ENCODE peak calls at places on chromosomes 13 and 19, in eight cellular contexts. C is stimulated activated CD4-positive, alpha-beta T cell treated with anti-CD3 and anti-CD28 coated beads, Interleukin-1b, Interleukin-23, amount 100 ng/mL, for 1 hour; D is skeletal muscle cell; T is T-helper 9 cell; X is brain microvascular endothelial cell; E is iris pigment epithelial cell; Q is NCI-H1930; V is fibroblast of the aortic adventitia. M is an unnamed sample.

GRCh38 chr13:108963846-108964600 is 334.6 kb downstream of the MYO16 start:
- DNase-seq in Q (no peak), E (peak), V (peak), D (peak), T (no peak), C (no peak), X (peak), M (peak)

GRCh38 chr13:82772802-82773201 is 1109.5 kb downstream of the SLITRK1 start:
- DNase-seq in C (no peak), D (peak), T (no peak), Q (no peak), V (peak), E (peak), X (no peak), M (no peak)

GRCh38 chr19:1725100-1726064 is 27.9 kb upstream of the ONECUT3 start:
- DNase-seq in C (no peak), V (peak), D (peak), E (peak), X (no peak), T (peak), Q (peak), M (no peak)

GRCh38 chr13:33080962-33081655 is 64.9 kb downstream of the KL start:
- DNase-seq in X (no peak), D (peak), C (no peak), V (peak), E (peak), Q (no peak), T (no peak), M (no peak)

GRCh38 chr13:31096624-31097302 is 64.9 kb downstream of the HSPH1 start:
- DNase-seq in X (no peak), V (no peak), D (no peak), C (no peak), E (no peak), T (no peak), Q (no peak), M (no peak)

GRCh38 chr13:112928958-112929777 is 39.8 kb upstream of the MCF2L start:
- DNase-seq in T (no peak), X (peak), V (peak), D (no peak), C (no peak), E (peak), Q (no peak), M (no peak)

GRCh38 chr19:22116760-22117159 is 64.5 kb downstream of the ZNF257 start:
- DNase-seq in T (no peak), V (no peak), C (no peak), Q (no peak), E (no peak), D (no peak), X (no peak), M (no peak)

GRCh38 chr19:14062558-14062855 is 631 bp upstream of the PALM3 start:
- DNase-seq in Q (no peak), C (no peak), V (no peak), E (no peak), X (no peak), T (no peak), D (no peak), M (no peak)

GRCh38 chr19:13146763-13147563 is 3.2 kb downstream of the STX10 start:
- DNase-seq in E (peak), C (no peak), D (no peak), Q (no peak), V (peak), X (no peak), T (no peak), M (no peak)

GRCh38 chr19:4183967-4184717 is 1.7 kb downstream of the ANKRD24 start:
- DNase-seq in C (no peak), V (no peak), D (no peak), T (no peak), Q (no peak), X (no peak), E (no peak), M (no peak)

GRCh38 chr19:18470153-18470552 is 32.2 kb upstream of the ISYNA1 start:
- DNase-seq in D (no peak), C (no peak), X (no peak), V (peak), T (no peak), Q (no peak), E (no peak), M (no peak)

GRCh38 chr13:90787007-90787406 is 560.5 kb upstream of the MIR17HG start:
- DNase-seq in E (peak), C (no peak), D (no peak), T (no peak), V (no peak), Q (no peak), X (peak), M (no peak)

GRCh38 chr13:50527612-50528509 is 315.6 kb downstream of the DLEU7 start:
- DNase-seq in E (no peak), V (no peak), T (no peak), Q (no peak), X (no peak), D (no peak), C (no peak), M (no peak)

GRCh38 chr19:1904385-1905070 is 671 bp upstream of the ADAT3 start:
- DNase-seq in Q (no peak), T (no peak), E (no peak), C (no peak), D (no peak), X (no peak), V (peak), M (no peak)

GRCh38 chr13:51645154-51645650 is 60.9 kb downstream of the WDFY2 start:
- DNase-seq in X (peak), D (peak), E (peak), Q (no peak), V (peak), T (peak), C (no peak), M (no peak)

GRCh38 chr19:6048348-6048747 is 62.0 kb downstream of the RFX2 start:
- DNase-seq in X (no peak), T (no peak), C (no peak), Q (no peak), V (no peak), E (no peak), D (no peak), M (no peak)

GRCh38 chr19:34364830-34365462 is at the start of gene GPI:
- DNase-seq in T (peak), V (peak), D (no peak), E (peak), Q (peak), X (no peak), C (peak), M (no peak)

GRCh38 chr19:3119782-3120380 is 16.0 kb upstream of the GNA15 start:
- DNase-seq in Q (no peak), T (no peak), D (no peak), C (no peak), X (no peak), E (no peak), V (no peak), M (no peak)

GRCh38 chr13:94706854-94707399 is 5.4 kb downstream of the SOX21 start:
- DNase-seq in E (no peak), C (no peak), X (no peak), Q (peak), D (no peak), V (no peak), T (no peak), M (no peak)

GRCh38 chr13:38883783-38884182 is 106.8 kb downstream of the STOML3 start:
- DNase-seq in V (no peak), T (no peak), E (peak), C (no peak), X (peak), D (no peak), Q (no peak), M (no peak)